ENCODE peak calls at places on chromosomes 6 and 20, in five cellular contexts. One of them, this sample, is unnamed.
A peak's percentile ranks its signal among the peaks of the same experiment; 100 is the strongest.

GRCh38 chr6:155125916-155126315 is 130.8 kb downstream of the TIAM2 start:
- DNase-seq in activated T-helper 1 cell treated with Interleukin-2 at 50 U/mL for 16 hours: no peak
- DNase-seq in right cardiac atrium: no peak
- DNase-seq in heart right ventricle: no peak
- DNase-seq in pancreas: no peak
- DNase-seq in this sample: no peak

GRCh38 chr6:91911945-91912344 is 1325.1 kb upstream of the MAP3K7 start:
- DNase-seq in activated T-helper 1 cell treated with Interleukin-2 at 50 U/mL for 16 hours: no peak
- DNase-seq in pancreas: no peak
- DNase-seq in right cardiac atrium: no peak
- DNase-seq in heart right ventricle: no peak
- DNase-seq in this sample: no peak

GRCh38 chr6:169738204-169738971 is 13.0 kb downstream of the DYNLT2 start:
- DNase-seq in pancreas: no peak
- DNase-seq in heart right ventricle: no peak
- DNase-seq in right cardiac atrium: peak; percentile 35
- DNase-seq in activated T-helper 1 cell treated with Interleukin-2 at 50 U/mL for 16 hours: no peak
- DNase-seq in this sample: no peak

GRCh38 chr6:154408906-154409500 is 52.4 kb upstream of the IPCEF1 start:
- DNase-seq in right cardiac atrium: no peak
- DNase-seq in pancreas: no peak
- DNase-seq in activated T-helper 1 cell treated with Interleukin-2 at 50 U/mL for 16 hours: no peak
- DNase-seq in heart right ventricle: no peak
- DNase-seq in this sample: no peak

GRCh38 chr20:50885068-50885467 is 46.2 kb downstream of the ADNP start:
- DNase-seq in right cardiac atrium: no peak
- DNase-seq in activated T-helper 1 cell treated with Interleukin-2 at 50 U/mL for 16 hours: no peak
- DNase-seq in pancreas: no peak
- DNase-seq in heart right ventricle: no peak
- DNase-seq in this sample: no peak

GRCh38 chr6:99836471-99836870 is 157.6 kb downstream of the MCHR2 start:
- DNase-seq in right cardiac atrium: no peak
- DNase-seq in heart right ventricle: no peak
- DNase-seq in pancreas: no peak
- DNase-seq in activated T-helper 1 cell treated with Interleukin-2 at 50 U/mL for 16 hours: no peak
- DNase-seq in this sample: no peak

GRCh38 chr6:39298061-39298460 is 16.2 kb downstream of the KCNK17 start:
- DNase-seq in right cardiac atrium: no peak
- DNase-seq in activated T-helper 1 cell treated with Interleukin-2 at 50 U/mL for 16 hours: no peak
- DNase-seq in pancreas: no peak
- DNase-seq in heart right ventricle: no peak
- DNase-seq in this sample: no peak

GRCh38 chr6:586553-586952 is 70.3 kb downstream of the HUS1B start:
- DNase-seq in activated T-helper 1 cell treated with Interleukin-2 at 50 U/mL for 16 hours: no peak
- DNase-seq in pancreas: no peak
- DNase-seq in right cardiac atrium: no peak
- DNase-seq in heart right ventricle: no peak
- DNase-seq in this sample: no peak

GRCh38 chr6:133707456-133707855 is 181.5 kb upstream of the TCF21 start:
- DNase-seq in activated T-helper 1 cell treated with Interleukin-2 at 50 U/mL for 16 hours: no peak
- DNase-seq in heart right ventricle: no peak
- DNase-seq in pancreas: no peak
- DNase-seq in right cardiac atrium: no peak
- DNase-seq in this sample: no peak

GRCh38 chr20:44069203-44069931 is 117.6 kb downstream of the JPH2 start:
- DNase-seq in pancreas: no peak
- DNase-seq in heart right ventricle: no peak
- DNase-seq in activated T-helper 1 cell treated with Interleukin-2 at 50 U/mL for 16 hours: peak; percentile 41
- DNase-seq in right cardiac atrium: no peak
- DNase-seq in this sample: peak; percentile 66

GRCh38 chr20:33828912-33829560 is 17.9 kb downstream of the CHMP4B start:
- DNase-seq in activated T-helper 1 cell treated with Interleukin-2 at 50 U/mL for 16 hours: no peak
- DNase-seq in pancreas: no peak
- DNase-seq in right cardiac atrium: no peak
- DNase-seq in heart right ventricle: no peak
- DNase-seq in this sample: no peak

GRCh38 chr20:62766716-62767115 is 29.6 kb upstream of the MRGBP start:
- DNase-seq in heart right ventricle: no peak
- DNase-seq in pancreas: peak; percentile 77
- DNase-seq in activated T-helper 1 cell treated with Interleukin-2 at 50 U/mL for 16 hours: no peak
- DNase-seq in right cardiac atrium: peak; percentile 8
- DNase-seq in this sample: no peak

GRCh38 chr6:14305131-14305530 is 187.6 kb downstream of the CD83 start:
- DNase-seq in right cardiac atrium: no peak
- DNase-seq in pancreas: no peak
- DNase-seq in heart right ventricle: no peak
- DNase-seq in activated T-helper 1 cell treated with Interleukin-2 at 50 U/mL for 16 hours: no peak
- DNase-seq in this sample: no peak

GRCh38 chr20:48986899-48987298 is 59.2 kb upstream of the CSE1L start:
- DNase-seq in activated T-helper 1 cell treated with Interleukin-2 at 50 U/mL for 16 hours: no peak
- DNase-seq in right cardiac atrium: no peak
- DNase-seq in pancreas: no peak
- DNase-seq in heart right ventricle: no peak
- DNase-seq in this sample: no peak

GRCh38 chr20:57322476-57322875 is 7.1 kb upstream of the SPO11 start:
- DNase-seq in heart right ventricle: no peak
- DNase-seq in pancreas: no peak
- DNase-seq in activated T-helper 1 cell treated with Interleukin-2 at 50 U/mL for 16 hours: no peak
- DNase-seq in right cardiac atrium: no peak
- DNase-seq in this sample: no peak

GRCh38 chr6:140857734-140858380 is 1274.9 kb upstream of the GJE1 start:
- DNase-seq in right cardiac atrium: no peak
- DNase-seq in pancreas: no peak
- DNase-seq in activated T-helper 1 cell treated with Interleukin-2 at 50 U/mL for 16 hours: no peak
- DNase-seq in heart right ventricle: no peak
- DNase-seq in this sample: no peak

GRCh38 chr6:159077123-159077522 is 32.3 kb upstream of the TAGAP start:
- DNase-seq in activated T-helper 1 cell treated with Interleukin-2 at 50 U/mL for 16 hours: no peak
- DNase-seq in heart right ventricle: no peak
- DNase-seq in pancreas: no peak
- DNase-seq in right cardiac atrium: no peak
- DNase-seq in this sample: no peak

GRCh38 chr20:23995905-23996666 is 7.5 kb upstream of the GGTLC1 start:
- DNase-seq in activated T-helper 1 cell treated with Interleukin-2 at 50 U/mL for 16 hours: peak; percentile 38
- DNase-seq in pancreas: peak; percentile 65
- DNase-seq in heart right ventricle: peak; percentile 59
- DNase-seq in right cardiac atrium: peak; percentile 54
- DNase-seq in this sample: peak; percentile 76

GRCh38 chr6:106223300-106223930 is 102.1 kb downstream of the ATG5 start:
- DNase-seq in right cardiac atrium: peak; percentile 27
- DNase-seq in pancreas: no peak
- DNase-seq in heart right ventricle: no peak
- DNase-seq in activated T-helper 1 cell treated with Interleukin-2 at 50 U/mL for 16 hours: peak; percentile 28
- DNase-seq in this sample: no peak

GRCh38 chr20:61170521-61170920 is 81.5 kb upstream of the CDH4 start:
- DNase-seq in pancreas: no peak
- DNase-seq in right cardiac atrium: no peak
- DNase-seq in heart right ventricle: no peak
- DNase-seq in activated T-helper 1 cell treated with Interleukin-2 at 50 U/mL for 16 hours: no peak
- DNase-seq in this sample: no peak